ENCODE peak calls at places on chromosomes 2 and 18, in eight cellular contexts. V, F, X, P, O, Q, R and Z are unnamed samples.

GRCh38 chr2:240469747-240470146 is 34.3 kb downstream of the GPC1 start:
- DNase-seq in V (no peak), F (no peak), X (no peak), P (no peak), O (peak), Q (no peak), R (no peak), Z (no peak)

GRCh38 chr2:11750917-11751316 is 4.5 kb downstream of the LPIN1 start:
- DNase-seq in V (no peak), F (peak), X (no peak), P (no peak), O (no peak), Q (no peak), R (peak), Z (no peak)

GRCh38 chr2:44747794-44748193 is 193.7 kb upstream of the SIX3 start:
- DNase-seq in V (no peak), F (no peak), X (no peak), P (no peak), O (no peak), Q (no peak), R (no peak), Z (no peak)

GRCh38 chr2:62657752-62658151 is 47.8 kb upstream of the EHBP1 start:
- DNase-seq in V (no peak), F (peak), X (no peak), P (no peak), O (no peak), Q (no peak), R (no peak), Z (no peak)

GRCh38 chr2:45265336-45265735 is 256.1 kb upstream of the SIX2 start:
- DNase-seq in V (no peak), F (no peak), X (no peak), P (no peak), O (no peak), Q (no peak), R (no peak), Z (no peak)

GRCh38 chr2:86300496-86300895 is 36.9 kb downstream of the REEP1 start:
- DNase-seq in V (no peak), F (no peak), X (no peak), P (no peak), O (no peak), Q (no peak), R (no peak), Z (no peak)

GRCh38 chr2:61534926-61535325 is 3.2 kb downstream of the XPO1 start:
- DNase-seq in V (no peak), F (no peak), X (no peak), P (no peak), O (no peak), Q (no peak), R (no peak), Z (no peak)

GRCh38 chr2:12020833-12021469 is 274.5 kb downstream of the LPIN1 start:
- DNase-seq in V (no peak), F (no peak), X (no peak), P (no peak), O (no peak), Q (no peak), R (no peak), Z (no peak)

GRCh38 chr2:71897145-71897495 is 250.5 kb downstream of the CYP26B1 start:
- DNase-seq in V (no peak), F (no peak), X (no peak), P (no peak), O (no peak), Q (no peak), R (no peak), Z (peak)

GRCh38 chr2:242010567-242011513 is 141.3 kb downstream of the RTP5 start:
- DNase-seq in V (peak), F (no peak), X (no peak), P (no peak), O (peak), Q (no peak), R (peak), Z (peak)

GRCh38 chr2:177489719-177490301 is 97.2 kb downstream of the AGPS start:
- DNase-seq in V (no peak), F (peak), X (no peak), P (no peak), O (no peak), Q (no peak), R (no peak), Z (no peak)

GRCh38 chr2:215059724-215060123 is 78.7 kb downstream of the ABCA12 start:
- DNase-seq in V (no peak), F (no peak), X (no peak), P (no peak), O (no peak), Q (no peak), R (no peak), Z (no peak)

GRCh38 chr2:128513416-128514283 is 195.0 kb upstream of the HS6ST1 start:
- DNase-seq in V (no peak), F (peak), X (no peak), P (peak), O (no peak), Q (no peak), R (no peak), Z (peak)

GRCh38 chr18:26074256-26074655 is 16.2 kb downstream of the SS18 start:
- DNase-seq in V (no peak), F (no peak), X (no peak), P (no peak), O (no peak), Q (no peak), R (no peak), Z (no peak)

GRCh38 chr2:191835539-191836350 is 11.1 kb downstream of the CAVIN2 start:
- DNase-seq in V (no peak), F (no peak), X (no peak), P (no peak), O (no peak), Q (no peak), R (no peak), Z (no peak)

GRCh38 chr2:200778038-200778437 is 33.7 kb upstream of the BZW1 start:
- DNase-seq in V (no peak), F (no peak), X (no peak), P (no peak), O (no peak), Q (no peak), R (no peak), Z (no peak)

GRCh38 chr2:84889332-84889731 is 8.4 kb upstream of the TRABD2A start:
- DNase-seq in V (no peak), F (peak), X (no peak), P (no peak), O (no peak), Q (no peak), R (peak), Z (no peak)

GRCh38 chr2:52608030-52608429 is 1159.6 kb upstream of the CHAC2 start:
- DNase-seq in V (no peak), F (no peak), X (no peak), P (no peak), O (no peak), Q (no peak), R (no peak), Z (no peak)

GRCh38 chr2:236264256-236264655 is at the start of gene ASB18:
- DNase-seq in V (no peak), F (no peak), X (no peak), P (no peak), O (no peak), Q (no peak), R (no peak), Z (no peak)

GRCh38 chr18:49560277-49561126 is 1.4 kb upstream of the LIPG start:
- DNase-seq in V (no peak), F (no peak), X (no peak), P (no peak), O (peak), Q (no peak), R (peak), Z (no peak)